ENCODE peak calls at places on chromosomes 13 and 19, in six cellular contexts. I, S, A, W, J and V are unnamed samples.

GRCh38 chr13:89650226-89650625 is 1697.3 kb upstream of the MIR17HG start:
- DNase-seq in I (no peak), S (no peak), A (no peak), W (no peak), J (no peak), V (no peak)

GRCh38 chr19:4369888-4370260 is 26.5 kb downstream of the MPND start:
- DNase-seq in I (no peak), S (no peak), A (peak; percentile 10), W (no peak), J (peak; percentile 68), V (no peak)

GRCh38 chr13:51330741-51331140 is 8.8 kb upstream of the SERPINE3 start:
- DNase-seq in I (no peak), S (no peak), A (no peak), W (no peak), J (no peak), V (no peak)

GRCh38 chr19:46963093-46963734 is 56.4 kb upstream of the NPAS1 start:
- DNase-seq in I (no peak), S (peak; percentile 82), A (no peak), W (peak; percentile 87), J (no peak), V (no peak)

GRCh38 chr13:91017031-91017668 is 330.3 kb upstream of the MIR17HG start:
- DNase-seq in I (peak; percentile 26), S (peak; percentile 31), A (peak; percentile 9), W (no peak), J (no peak), V (no peak)

GRCh38 chr13:23020246-23020843 is 160.4 kb upstream of the SGCG start:
- DNase-seq in I (no peak), S (no peak), A (peak; percentile 4), W (peak; percentile 3), J (no peak), V (peak; percentile 33)

GRCh38 chr19:55188620-55189019 is 8.5 kb upstream of the SYT5 start:
- DNase-seq in I (no peak), S (no peak), A (no peak), W (no peak), J (no peak), V (no peak)

GRCh38 chr13:30340367-30341184 is 33.2 kb upstream of the KATNAL1 start:
- DNase-seq in I (no peak), S (peak; percentile 14), A (no peak), W (peak; percentile 98), J (no peak), V (no peak)

GRCh38 chr19:48493718-48494515 is 17.7 kb downstream of the LMTK3 start:
- DNase-seq in I (no peak), S (no peak), A (no peak), W (no peak), J (no peak), V (no peak)

GRCh38 chr19:2469102-2469914 is 6.6 kb upstream of the GADD45B start:
- DNase-seq in I (no peak), S (no peak), A (no peak), W (no peak), J (no peak), V (no peak)

GRCh38 chr19:15418112-15418587 is 638 bp downstream of the AKAP8L start:
- DNase-seq in I (peak; percentile 19), S (no peak), A (no peak), W (no peak), J (no peak), V (no peak)

GRCh38 chr13:81488021-81488420 is 1147.1 kb upstream of the SPRY2 start:
- DNase-seq in I (no peak), S (no peak), A (no peak), W (no peak), J (no peak), V (no peak)

GRCh38 chr13:37492741-37493514 is 105.6 kb downstream of the POSTN start:
- DNase-seq in I (no peak), S (peak; percentile 35), A (no peak), W (peak; percentile 92), J (no peak), V (no peak)

GRCh38 chr19:584240-585001 is 5.3 kb upstream of the HCN2 start:
- DNase-seq in I (no peak), S (no peak), A (no peak), W (no peak), J (peak; percentile 81), V (no peak)

GRCh38 chr13:107608736-107609135 is 606.6 kb downstream of the LIG4 start:
- DNase-seq in I (no peak), S (no peak), A (no peak), W (no peak), J (no peak), V (no peak)